ENCODE peak calls at places on chromosomes 13 and 19, in four cellular contexts. C is SK-N-SH, R is suprapubic skin, A is stomach. T is an unnamed sample.

GRCh38 chr13:29933401-29933800 is 83.0 kb upstream of the UBL3 start:
- DNase-seq in C (no peak), R (no peak), A (no peak), T (no peak)

GRCh38 chr13:35649162-35649561 is 172.7 kb upstream of the MAB21L1 start:
- DNase-seq in R (no peak), A (no peak), C (no peak), T (no peak)

GRCh38 chr19:43465468-43466120 is at the start of gene LYPD3:
- DNase-seq in R (peak; percentile 86), A (peak; percentile 49), C (no peak), T (no peak)

GRCh38 chr13:112253631-112254030 is 122.5 kb upstream of the SPACA7 start:
- DNase-seq in C (no peak), R (no peak), A (no peak), T (peak; percentile 32)

GRCh38 chr13:111541752-111542529 is 221.5 kb downstream of the TEX29 start:
- DNase-seq in C (no peak), R (no peak), A (no peak), T (no peak)

GRCh38 chr13:98507060-98507797 is 69.7 kb downstream of the STK24 start:
- DNase-seq in C (peak; percentile 55), A (peak; percentile 86), R (no peak), T (peak; percentile 62)

GRCh38 chr13:24043590-24044350 is 116.8 kb upstream of the SPATA13 start:
- DNase-seq in R (no peak), C (no peak), A (no peak), T (no peak)

GRCh38 chr13:53821632-53822031 is 793.0 kb downstream of the OLFM4 start:
- DNase-seq in R (no peak), C (no peak), A (no peak), T (no peak)

GRCh38 chr13:60759499-60759898 is 362.5 kb downstream of the TDRD3 start:
- DNase-seq in R (no peak), C (peak; percentile 31), A (peak; percentile 78), T (no peak)

GRCh38 chr13:104571161-104571889 is 1505.1 kb upstream of the SLC10A2 start:
- DNase-seq in A (peak; percentile 55), C (peak; percentile 48), R (no peak), T (peak; percentile 71)

GRCh38 chr13:34179481-34179880 is 361.5 kb downstream of the RFC3 start:
- DNase-seq in A (no peak), R (no peak), C (no peak), T (no peak)

GRCh38 chr13:101144808-101145419 is 271.4 kb downstream of the NALCN start:
- DNase-seq in C (peak; percentile 46), R (no peak), A (no peak), T (no peak)

GRCh38 chr19:2099054-2099501 is 2.4 kb downstream of the IZUMO4 start:
- DNase-seq in R (no peak), C (no peak), A (no peak), T (no peak)

GRCh38 chr13:90375851-90376250 is 971.6 kb upstream of the MIR17HG start:
- DNase-seq in C (no peak), A (no peak), R (no peak), T (no peak)

GRCh38 chr19:3028305-3029069 is 593 bp downstream of the TLE2 start:
- DNase-seq in R (no peak), C (no peak), A (no peak), T (peak; percentile 67)

GRCh38 chr13:39886336-39886735 is 230.9 kb downstream of the COG6 start:
- DNase-seq in C (no peak), A (no peak), R (no peak), T (no peak)

GRCh38 chr19:3068071-3068470 is 5.8 kb upstream of the TLE5 start:
- DNase-seq in A (no peak), R (no peak), C (peak; percentile 82), T (no peak)

GRCh38 chr19:57302020-57302465 is 18.2 kb upstream of the ZNF543 start:
- DNase-seq in R (no peak), C (no peak), A (no peak), T (no peak)

GRCh38 chr19:19463348-19464117 is 51.8 kb downstream of the TSSK6 start:
- DNase-seq in A (no peak), R (no peak), C (no peak), T (no peak)

GRCh38 chr19:18684642-18684993 is 1.1 kb downstream of the CRTC1 start:
- DNase-seq in R (no peak), C (no peak), A (no peak), T (no peak)

DNA sequence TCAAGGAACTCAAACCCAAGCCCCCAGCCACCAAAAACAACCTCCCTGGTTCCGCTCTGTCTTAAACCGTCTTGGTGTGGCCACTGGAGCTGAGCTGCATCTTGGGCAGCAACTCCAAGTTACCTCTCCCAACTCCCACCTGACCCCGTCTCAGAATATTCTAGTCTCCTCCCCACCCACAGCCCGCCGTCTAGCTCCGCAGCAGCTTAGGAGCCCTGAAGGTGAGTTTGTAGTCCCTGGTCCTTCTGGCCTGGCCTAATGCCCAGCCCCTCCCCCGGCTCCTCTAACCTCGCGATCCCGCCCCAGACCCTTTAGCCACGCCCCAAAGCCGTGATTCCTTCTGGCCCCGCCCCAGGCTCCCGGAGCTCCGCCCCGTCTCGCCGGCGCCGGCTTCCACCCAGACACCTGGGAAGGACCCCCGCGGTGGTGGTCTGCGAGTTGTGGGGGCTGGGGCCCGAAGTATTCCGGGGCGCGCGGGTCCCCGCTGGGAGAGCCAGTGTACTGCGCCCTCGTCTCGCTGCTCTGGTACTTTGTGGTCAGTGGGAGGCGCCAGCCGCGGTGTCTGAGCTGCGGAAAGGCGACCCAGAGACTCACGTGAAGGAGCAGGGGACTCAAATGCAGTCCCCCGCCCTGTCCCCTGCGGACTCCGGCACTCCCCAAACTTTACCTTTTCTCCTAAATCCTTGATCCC is 2.5 kb upstream of the LHB start:
- DNase-seq in R (peak; percentile 86), A (peak; percentile 83), C (peak; percentile 91), T (peak; percentile 92)
- TF ChIP-seq POLR2AphosphoS5 in R (no peak), A (no peak), C (no peak), T (no peak)

GRCh38 chr19:29671393-29672076 is 6.3 kb downstream of the PLEKHF1 start:
- DNase-seq in R (no peak), C (no peak), A (peak; percentile 60), T (no peak)
- TF ChIP-seq POLR2AphosphoS5 in R (no peak), C (no peak), A (peak; percentile 43), T (no peak)

GRCh38 chr19:10406191-10406590 is 2.8 kb upstream of the CDC37 start:
- DNase-seq in A (no peak), C (no peak), R (no peak), T (no peak)

GRCh38 chr19:10403137-10404021 is at the start of gene CDC37:
- DNase-seq in R (peak; percentile 97), A (peak; percentile 99), C (peak; percentile 98), T (peak; percentile 99)

GRCh38 chr19:10404888-10405808 is 1.8 kb upstream of the CDC37 start:
- DNase-seq in C (peak; percentile 42), R (no peak), A (no peak), T (no peak)

GRCh38 chr19:10399878-10400277 is 3.5 kb downstream of the CDC37 start:
- DNase-seq in C (no peak), A (no peak), R (no peak), T (no peak)

DNA sequence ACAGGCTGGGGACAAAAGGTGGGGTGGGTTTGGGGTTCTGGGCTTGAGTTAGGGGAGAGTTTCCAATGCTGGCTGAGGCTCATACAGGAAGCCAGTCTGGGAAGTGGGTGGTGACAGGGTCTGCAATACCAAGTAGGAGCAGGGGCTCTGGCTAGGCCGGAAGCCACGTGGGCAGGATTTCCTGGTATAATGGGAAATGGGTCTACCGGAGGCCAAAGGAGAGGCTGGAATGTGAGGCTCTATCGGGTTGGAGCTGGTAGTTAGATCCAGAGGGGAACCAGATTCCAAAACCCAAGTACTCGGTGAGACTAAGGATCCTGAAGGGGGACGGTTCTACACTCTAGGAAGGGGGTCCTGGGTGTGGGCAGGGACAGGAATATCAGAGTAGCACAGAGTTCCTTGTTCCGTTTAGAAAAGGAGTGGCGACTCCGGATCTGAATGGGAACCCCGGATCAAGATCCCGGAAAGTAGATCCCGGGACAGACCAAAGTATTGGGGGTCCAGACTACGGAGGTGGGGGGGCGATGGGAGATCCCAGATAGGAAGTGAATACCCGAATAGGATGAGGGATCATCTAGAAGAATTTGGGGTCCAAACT is 802 bp downstream of the CDC37 start:
- DNase-seq in R (no peak), A (no peak), C (peak; percentile 76), T (no peak)
- TF ChIP-seq POLR2AphosphoS5 in R (no peak), A (peak; percentile 27), C (no peak), T (no peak)

GRCh38 chr19:4121815-4122214 is 2.1 kb downstream of the MAP2K2 start:
- DNase-seq in R (no peak), C (no peak), A (no peak), T (no peak)

GRCh38 chr19:4122480-4122879 is 1.4 kb downstream of the MAP2K2 start:
- DNase-seq in R (no peak), C (no peak), A (no peak), T (no peak)

GRCh38 chr19:4120933-4121612 is 2.8 kb downstream of the MAP2K2 start:
- DNase-seq in A (no peak), R (no peak), C (peak; percentile 9), T (no peak)

GRCh38 chr19:4124638-4125037 is 716 bp upstream of the MAP2K2 start:
- DNase-seq in R (no peak), A (no peak), C (no peak), T (peak; percentile 51)

DNA sequence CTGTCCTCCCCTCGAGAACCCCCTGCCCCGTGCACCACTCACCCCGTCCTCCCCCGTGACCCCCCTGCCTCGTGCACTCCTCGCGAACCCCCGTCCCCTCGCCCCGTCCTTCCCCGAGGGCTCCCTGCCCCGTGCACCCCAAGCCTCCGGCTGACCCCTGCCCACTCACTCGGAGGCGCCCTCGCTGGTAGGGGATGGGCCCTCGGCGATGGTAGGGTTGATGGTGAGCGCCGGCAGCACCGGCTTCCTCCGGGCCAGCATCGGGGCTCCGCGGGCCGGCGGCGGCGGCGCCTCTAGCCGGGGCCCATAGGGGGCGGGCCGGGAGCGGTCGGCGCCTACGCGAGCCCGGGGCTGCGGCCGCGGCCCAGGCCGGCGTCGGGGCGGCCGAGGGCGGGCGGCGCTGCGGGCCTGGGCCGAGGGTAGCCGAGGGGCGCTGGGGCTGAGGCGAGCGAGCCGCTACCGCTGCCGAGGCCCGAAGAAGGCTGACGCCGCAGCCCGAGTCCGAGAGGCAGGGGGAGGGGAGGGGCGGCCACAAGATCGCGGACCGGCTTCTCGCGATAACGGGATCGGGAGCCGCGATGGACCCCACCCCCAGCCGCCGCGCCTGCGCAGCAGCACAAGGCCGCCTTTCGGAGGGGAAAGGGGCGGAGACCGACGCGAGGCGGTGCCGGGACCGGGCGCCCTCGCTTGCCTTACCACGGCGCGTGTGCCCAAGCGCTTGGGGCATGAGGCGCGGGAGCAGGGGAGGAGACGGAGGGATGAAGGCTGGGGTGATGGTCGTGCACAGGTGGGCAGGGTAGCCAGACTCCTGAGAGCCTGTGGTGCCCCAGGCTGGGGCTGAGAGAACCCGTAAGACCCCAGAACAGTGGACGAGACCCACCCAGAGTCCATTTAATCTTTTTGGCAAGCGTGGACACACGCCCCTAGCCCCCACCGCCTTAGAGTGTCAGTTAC is at the start of gene MAP2K2:
- DNase-seq in C (peak; percentile 100), A (peak; percentile 96), R (peak; percentile 97), T (peak; percentile 69)
- TF ChIP-seq POLR2AphosphoS5 in C (peak; percentile 97), A (peak; percentile 81), R (no peak), T (peak; percentile 82)

T was measured in H1.